ENCODE peak calls at places on chromosome 1, in seven cellular contexts. One of them, this sample, is unnamed.

GRCh38 chr1:44924835-44925464 is 61.4 kb downstream of the EIF2B3 start:
- ATAC-seq in activated B cell treated with CpG ODN at 0.5 μM for 24 hours: no peak
- ATAC-seq in psoas muscle: no peak
- ATAC-seq in gastroesophageal sphincter: no peak
- ATAC-seq in left lung: peak
- ATAC-seq in pancreas: peak
- ATAC-seq in T-helper 17 cell: no peak
- ATAC-seq in this sample: peak

GRCh38 chr1:172254521-172255222 is 165.8 kb upstream of the C1orf105 start:
- ATAC-seq in activated B cell treated with CpG ODN at 0.5 μM for 24 hours: no peak
- ATAC-seq in psoas muscle: no peak
- ATAC-seq in gastroesophageal sphincter: no peak
- ATAC-seq in left lung: peak
- ATAC-seq in pancreas: no peak
- ATAC-seq in T-helper 17 cell: no peak
- ATAC-seq in this sample: peak

GRCh38 chr1:246454655-246455054 is 52.4 kb downstream of the SMYD3 start:
- ATAC-seq in activated B cell treated with CpG ODN at 0.5 μM for 24 hours: no peak
- ATAC-seq in psoas muscle: peak
- ATAC-seq in gastroesophageal sphincter: no peak
- ATAC-seq in left lung: no peak
- ATAC-seq in pancreas: no peak
- ATAC-seq in T-helper 17 cell: no peak
- ATAC-seq in this sample: no peak

GRCh38 chr1:204640578-204640977 is 45.0 kb downstream of the LRRN2 start:
- ATAC-seq in activated B cell treated with CpG ODN at 0.5 μM for 24 hours: no peak
- ATAC-seq in psoas muscle: no peak
- ATAC-seq in gastroesophageal sphincter: no peak
- ATAC-seq in left lung: no peak
- ATAC-seq in pancreas: no peak
- ATAC-seq in T-helper 17 cell: no peak
- ATAC-seq in this sample: no peak

GRCh38 chr1:1973716-1974642 is 29.6 kb downstream of the CFAP74 start:
- ATAC-seq in activated B cell treated with CpG ODN at 0.5 μM for 24 hours: no peak
- ATAC-seq in psoas muscle: no peak
- ATAC-seq in gastroesophageal sphincter: no peak
- ATAC-seq in left lung: no peak
- ATAC-seq in pancreas: no peak
- ATAC-seq in T-helper 17 cell: no peak
- ATAC-seq in this sample: no peak

GRCh38 chr1:156900019-156900718 is 6.7 kb downstream of the PEAR1 start:
- ATAC-seq in activated B cell treated with CpG ODN at 0.5 μM for 24 hours: no peak
- ATAC-seq in psoas muscle: no peak
- ATAC-seq in gastroesophageal sphincter: no peak
- ATAC-seq in left lung: no peak
- ATAC-seq in pancreas: no peak
- ATAC-seq in T-helper 17 cell: no peak
- ATAC-seq in this sample: no peak

GRCh38 chr1:32215629-32216505 is 6.3 kb downstream of the TMEM234 start:
- ATAC-seq in activated B cell treated with CpG ODN at 0.5 μM for 24 hours: peak
- ATAC-seq in psoas muscle: peak
- ATAC-seq in gastroesophageal sphincter: peak
- ATAC-seq in left lung: peak
- ATAC-seq in pancreas: peak
- ATAC-seq in T-helper 17 cell: peak
- ATAC-seq in this sample: peak

GRCh38 chr1:223153177-223154119 is 10.4 kb upstream of the TLR5 start:
- ATAC-seq in activated B cell treated with CpG ODN at 0.5 μM for 24 hours: no peak
- ATAC-seq in psoas muscle: no peak
- ATAC-seq in gastroesophageal sphincter: no peak
- ATAC-seq in left lung: peak
- ATAC-seq in pancreas: no peak
- ATAC-seq in T-helper 17 cell: no peak
- ATAC-seq in this sample: peak

GRCh38 chr1:27353166-27353565 is 11.3 kb downstream of the SYTL1 start:
- ATAC-seq in activated B cell treated with CpG ODN at 0.5 μM for 24 hours: no peak
- ATAC-seq in psoas muscle: no peak
- ATAC-seq in gastroesophageal sphincter: no peak
- ATAC-seq in left lung: no peak
- ATAC-seq in pancreas: no peak
- ATAC-seq in T-helper 17 cell: no peak
- ATAC-seq in this sample: no peak

GRCh38 chr1:76158126-76158525 is 83.6 kb downstream of the ST6GALNAC3 start:
- ATAC-seq in activated B cell treated with CpG ODN at 0.5 μM for 24 hours: no peak
- ATAC-seq in psoas muscle: no peak
- ATAC-seq in gastroesophageal sphincter: no peak
- ATAC-seq in left lung: no peak
- ATAC-seq in pancreas: no peak
- ATAC-seq in T-helper 17 cell: no peak
- ATAC-seq in this sample: no peak

GRCh38 chr1:209800984-209801834 is 4.7 kb downstream of the IRF6 start:
- ATAC-seq in activated B cell treated with CpG ODN at 0.5 μM for 24 hours: no peak
- ATAC-seq in psoas muscle: no peak
- ATAC-seq in gastroesophageal sphincter: no peak
- ATAC-seq in left lung: no peak
- ATAC-seq in pancreas: no peak
- ATAC-seq in T-helper 17 cell: no peak
- ATAC-seq in this sample: no peak

GRCh38 chr1:92495392-92496066 is 8.8 kb upstream of the GFI1 start:
- ATAC-seq in activated B cell treated with CpG ODN at 0.5 μM for 24 hours: no peak
- ATAC-seq in psoas muscle: no peak
- ATAC-seq in gastroesophageal sphincter: no peak
- ATAC-seq in left lung: no peak
- ATAC-seq in pancreas: no peak
- ATAC-seq in T-helper 17 cell: peak
- ATAC-seq in this sample: no peak